ENCODE peak calls at places on chromosomes 12 and 14, in seven cellular contexts. C, U, S, R, N, M and V are unnamed samples.

GRCh38 chr14:77542349-77543239 is 44.0 kb upstream of the ISM2 start:
- DNase-seq in C (peak; percentile 51), U (no peak), S (no peak), R (no peak), N (no peak), M (no peak), V (no peak)

GRCh38 chr14:73661872-73662271 is 17.1 kb downstream of the DNAL1 start:
- DNase-seq in C (no peak), U (no peak), S (no peak), R (no peak), N (no peak), M (peak; percentile 12), V (no peak)

GRCh38 chr12:2198088-2198501 is 145.3 kb downstream of the CACNA1C start:
- DNase-seq in C (peak; percentile 53), U (no peak), S (no peak), R (no peak), N (no peak), M (peak; percentile 7), V (no peak)

GRCh38 chr12:76688001-76688400 is 75.9 kb upstream of the ZDHHC17 start:
- DNase-seq in C (no peak), U (no peak), S (peak; percentile 21), R (no peak), N (no peak), M (peak; percentile 14), V (no peak)

GRCh38 chr12:31482816-31483215 is 108.1 kb downstream of the DENND5B start:
- DNase-seq in C (peak; percentile 54), U (no peak), S (no peak), R (no peak), N (no peak), M (peak; percentile 27), V (no peak)

GRCh38 chr14:51367600-51367931 is 127.5 kb downstream of the TMX1 start:
- DNase-seq in C (peak; percentile 27), U (peak; percentile 29), S (no peak), R (no peak), N (no peak), M (peak; percentile 39), V (no peak)

GRCh38 chr12:75977952-75978671 is 53.5 kb downstream of the PHLDA1 start:
- DNase-seq in C (peak; percentile 100), U (peak; percentile 78), S (peak; percentile 99), R (peak; percentile 71), N (peak; percentile 94), M (peak; percentile 99), V (no peak)

GRCh38 chr14:22122227-22123187 is 448.9 kb upstream of the OR4E1 start:
- DNase-seq in C (no peak), U (no peak), S (peak; percentile 41), R (no peak), N (no peak), M (peak; percentile 63), V (no peak)

GRCh38 chr12:73181244-73181643 is 909.1 kb downstream of the TRHDE start:
- DNase-seq in C (no peak), U (no peak), S (no peak), R (no peak), N (no peak), M (no peak), V (no peak)

GRCh38 chr12:83823386-83824045 is 1089.1 kb downstream of the SLC6A15 start:
- DNase-seq in C (peak; percentile 21), U (no peak), S (peak; percentile 64), R (no peak), N (no peak), M (peak; percentile 75), V (peak; percentile 70)

GRCh38 chr14:99793213-99794155 is at the start of gene EML1:
- DNase-seq in C (peak; percentile 81), U (peak; percentile 65), S (peak; percentile 80), R (peak; percentile 81), N (peak; percentile 88), M (peak; percentile 66), V (peak; percentile 19)

GRCh38 chr12:46390881-46391280 is 18.3 kb upstream of the SLC38A2 start:
- DNase-seq in C (no peak), U (no peak), S (no peak), R (no peak), N (no peak), M (no peak), V (no peak)

GRCh38 chr12:46391630-46392029 is 19.1 kb upstream of the SLC38A2 start:
- DNase-seq in C (peak; percentile 62), U (peak; percentile 73), S (no peak), R (peak; percentile 29), N (no peak), M (no peak), V (no peak)

GRCh38 chr12:46389130-46389616 is 16.6 kb upstream of the SLC38A2 start:
- DNase-seq in C (peak; percentile 97), U (peak; percentile 88), S (no peak), R (peak; percentile 72), N (no peak), M (no peak), V (no peak)

GRCh38 chr12:46388427-46388992 is 15.9 kb upstream of the SLC38A2 start:
- DNase-seq in C (peak; percentile 57), U (no peak), S (peak; percentile 83), R (no peak), N (no peak), M (no peak), V (no peak)

GRCh38 chr12:46390304-46390703 is 17.7 kb upstream of the SLC38A2 start:
- DNase-seq in C (no peak), U (no peak), S (no peak), R (no peak), N (no peak), M (no peak), V (no peak)
- H3K4me3 ChIP-seq in C (no peak overlapping the region), U (no peak overlapping the region), S (peak overlapping the region; percentile 11), R (no peak overlapping the region), N (no peak overlapping the region), M (no peak overlapping the region), V (no peak overlapping the region)

GRCh38 chr12:95195122-95195521 is 22.1 kb downstream of the FGD6 start:
- DNase-seq in C (no peak), U (no peak), S (peak; percentile 35), R (no peak), N (no peak), M (no peak), V (no peak)

GRCh38 chr12:95198914-95199313 is 18.4 kb downstream of the FGD6 start:
- DNase-seq in C (no peak), U (no peak), S (no peak), R (no peak), N (no peak), M (peak; percentile 77), V (no peak)

GRCh38 chr12:95200128-95200973 is 16.9 kb downstream of the FGD6 start:
- DNase-seq in C (peak; percentile 54), U (no peak), S (no peak), R (no peak), N (no peak), M (peak; percentile 67), V (no peak)

GRCh38 chr12:95201056-95201670 is 16.1 kb downstream of the FGD6 start:
- DNase-seq in C (peak; percentile 73), U (no peak), S (peak; percentile 87), R (no peak), N (peak; percentile 57), M (peak; percentile 92), V (no peak)

DNA sequence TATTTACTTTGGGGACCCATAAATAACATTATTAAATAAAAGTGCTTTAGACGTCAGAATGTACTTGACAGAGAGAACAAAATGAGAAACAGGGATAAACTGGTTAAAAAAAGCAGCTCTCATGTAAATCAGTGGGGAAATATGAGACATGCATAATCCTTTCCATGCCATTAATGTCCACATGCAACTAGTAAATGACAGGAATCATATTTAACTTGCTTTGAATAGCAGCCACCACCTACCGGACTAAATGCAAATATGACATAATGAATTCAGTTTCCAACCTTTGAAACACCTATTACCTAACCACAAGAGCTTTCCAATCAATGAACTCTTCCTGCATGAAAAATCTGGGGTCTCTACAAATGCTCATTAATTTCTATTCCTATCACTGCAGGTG is 19.6 kb downstream of the FGD6 start:
- DNase-seq in C (no peak), U (no peak), S (no peak), R (no peak), N (no peak), M (no peak), V (no peak)
- H3K4me3 ChIP-seq in C (no peak overlapping the region), U (no peak overlapping the region), S (no peak overlapping the region), R (no peak overlapping the region), N (no peak overlapping the region), M (no peak overlapping the region), V (no peak overlapping the region)

DNA sequence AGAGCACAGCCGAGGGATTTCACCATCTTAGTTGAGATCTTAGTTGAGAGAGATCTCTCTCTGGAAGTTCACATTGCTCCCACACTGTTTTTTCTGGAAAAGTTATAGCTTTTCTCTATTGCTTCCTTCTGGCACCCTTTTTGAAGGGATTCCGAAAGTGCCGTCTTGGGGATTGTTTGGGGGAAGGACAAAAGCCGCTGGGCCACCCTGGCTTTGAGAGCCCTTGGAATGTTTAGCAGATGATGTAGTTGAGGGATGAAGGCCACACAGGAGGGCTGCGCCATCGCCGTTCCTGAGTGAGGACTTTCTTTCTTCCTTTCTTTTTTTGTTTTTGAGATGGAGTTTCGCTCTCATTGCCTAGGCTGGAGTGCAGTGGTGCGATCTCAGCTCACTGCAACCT is 17.7 kb downstream of the PLEKHG3 start:
- DNase-seq in C (no peak), U (no peak), S (no peak), R (no peak), N (no peak), M (no peak), V (no peak)
- H3K4me3 ChIP-seq in C (no peak overlapping the region), U (no peak overlapping the region), S (no peak overlapping the region), R (peak overlapping the region; percentile 25), N (no peak overlapping the region), M (no peak overlapping the region), V (no peak overlapping the region)

DNA sequence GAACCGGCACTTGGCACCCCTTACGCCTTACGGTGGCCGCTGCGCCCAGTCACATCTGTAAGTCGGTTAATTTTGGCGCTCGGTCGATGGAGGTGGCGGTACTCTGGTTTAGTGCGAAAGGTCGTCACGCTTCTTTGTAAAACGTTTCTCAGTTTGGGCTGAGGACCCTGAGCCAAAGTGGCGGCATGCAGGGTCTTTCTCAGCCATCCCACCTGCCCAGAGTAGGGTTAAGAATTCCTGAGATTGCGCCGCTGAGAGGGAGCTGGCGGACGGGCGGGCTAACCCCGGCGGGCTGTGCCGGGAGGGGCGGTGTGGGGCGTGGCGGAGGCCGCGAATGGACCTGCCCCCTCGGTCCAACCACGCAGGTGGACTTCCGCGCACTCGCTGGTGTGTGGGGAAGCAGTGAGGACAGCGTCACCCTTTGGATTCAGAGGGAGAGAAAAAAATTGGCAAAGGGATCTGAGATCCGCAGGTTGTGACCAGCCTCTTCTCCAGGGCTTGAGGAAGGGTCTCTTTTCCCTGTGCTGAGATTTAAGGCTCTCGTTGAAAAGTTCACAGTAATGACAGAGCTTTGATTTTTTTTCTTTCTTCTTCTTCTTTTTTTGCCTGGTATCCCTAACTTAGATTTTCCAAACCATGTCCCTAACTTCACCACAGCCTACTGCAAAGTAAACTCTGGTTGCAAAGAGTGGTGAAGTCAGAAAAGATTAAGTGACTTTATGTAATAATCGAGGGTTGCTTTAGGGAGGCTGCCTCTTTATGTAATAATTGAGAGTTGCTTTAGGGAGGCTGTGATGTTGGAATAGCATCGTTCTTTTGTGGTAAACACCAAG is 602 bp upstream of the FBXO33 start:
- DNase-seq in C (peak; percentile 81), U (peak; percentile 73), S (peak; percentile 93), R (peak; percentile 91), N (peak; percentile 80), M (peak; percentile 89), V (no peak)
- H3K4me3 ChIP-seq in C (peak overlapping the region; percentile 87), U (peak overlapping the region; percentile 97), S (peak overlapping the region; percentile 75), R (peak overlapping the region; percentile 71), N (peak overlapping the region; percentile 96), M (peak overlapping the region; percentile 71), V (peak overlapping the region; percentile 60)